ENCODE peak calls at places on chromosomes 6 and 20, in nine cellular contexts. Y, U, K, T, P, A, V, X and Q are unnamed samples. For H3K4me1, the result is how much of the 10 kb centered on the place peaks cover.

GRCh38 chr20:46787986-46788762 is 78.7 kb downstream of the SLC2A10 start:
- DNase-seq in V (no peak), X (no peak), T (no peak), U (no peak), A (peak), K (no peak), P (no peak), Y (no peak), Q (no peak)

GRCh38 chr20:20457392-20458126 is 89.7 kb downstream of the INSM1 start:
- DNase-seq in A (no peak), U (peak), P (no peak), T (no peak), X (no peak), K (no peak), V (no peak), Y (no peak), Q (no peak)

GRCh38 chr20:34834459-34834893 is 9.0 kb upstream of the NCOA6 start:
- DNase-seq in X (no peak), V (peak), P (no peak), T (peak), K (no peak), U (peak), Y (no peak), A (no peak), Q (no peak)

GRCh38 chr6:31083742-31084354 is 28.5 kb downstream of the C6orf15 start:
- DNase-seq in A (peak), X (peak), V (no peak), K (no peak), P (no peak), U (peak), T (peak), Y (no peak), Q (peak)

GRCh38 chr6:5511924-5512323 is 250.6 kb downstream of the FARS2 start:
- DNase-seq in Y (no peak), X (no peak), A (peak), V (no peak), K (no peak), T (no peak), P (no peak), U (peak), Q (no peak)

GRCh38 chr6:50062051-50062450 is 12.3 kb upstream of the DEFB112 start:
- DNase-seq in U (peak), V (no peak), X (no peak), T (peak), K (no peak), A (peak), Y (no peak), P (no peak), Q (no peak)

GRCh38 chr6:139443226-139444112 is 69.0 kb upstream of the CITED2 start:
- DNase-seq in T (no peak), Y (no peak), P (no peak), V (no peak), U (peak), A (no peak), K (no peak), X (no peak), Q (no peak)

GRCh38 chr6:47308223-47308567 is 1.5 kb downstream of the TNFRSF21 start:
- DNase-seq in Y (no peak), T (peak), K (no peak), V (no peak), A (peak), X (no peak), U (no peak), P (no peak), Q (no peak)

GRCh38 chr20:38197217-38198008 is 32.3 kb upstream of the TGM2 start:
- DNase-seq in V (no peak), A (no peak), U (no peak), P (no peak), K (no peak), T (no peak), X (no peak), Y (no peak), Q (no peak)

GRCh38 chr6:135451617-135452190 is 45.8 kb downstream of the AHI1 start:
- DNase-seq in U (peak), V (no peak), X (no peak), K (no peak), T (peak), A (peak), Y (no peak), P (no peak), Q (no peak)

GRCh38 chr6:32472781-32473377 is 33.2 kb downstream of the HLA-DRA start:
- DNase-seq in X (no peak), Y (no peak), A (no peak), K (no peak), V (no peak), P (no peak), U (no peak), T (no peak), Q (no peak)

GRCh38 chr6:35142578-35142977 is 1.4 kb upstream of the TCP11 start:
- DNase-seq in V (peak), T (no peak), Y (no peak), U (peak), A (no peak), P (no peak), K (no peak), X (no peak), Q (no peak)

GRCh38 chr6:147022041-147022440 is 182.2 kb upstream of the STXBP5 start:
- DNase-seq in U (peak), V (peak), P (no peak), Y (no peak), K (no peak), A (no peak), X (no peak), T (no peak), Q (no peak)

GRCh38 chr6:112931835-112932234 is 584.7 kb downstream of the RFPL4B start:
- DNase-seq in T (no peak), A (no peak), Y (no peak), X (no peak), K (no peak), U (peak), V (no peak), P (no peak), Q (no peak)

GRCh38 chr20:20210327-20210726 is 157.6 kb upstream of the INSM1 start:
- DNase-seq in X (peak), V (no peak), A (no peak), P (no peak), U (no peak), K (no peak), Y (no peak), T (no peak), Q (no peak)

GRCh38 chr6:12266571-12266970 is 23.6 kb upstream of the EDN1 start:
- DNase-seq in A (no peak), U (peak), K (no peak), V (peak), X (no peak), Y (no peak), P (no peak), T (no peak), Q (no peak)

GRCh38 chr6:33694401-33694931 is 17.0 kb downstream of the UQCC2 start:
- DNase-seq in Y (no peak), V (no peak), K (no peak), T (peak), U (peak), X (no peak), A (no peak), P (no peak), Q (no peak)

GRCh38 chr6:156719720-156720563 is 57.2 kb upstream of the ARID1B start:
- DNase-seq in X (peak), A (peak), Y (peak), P (peak), K (peak), U (peak), T (peak), V (peak), Q (peak)

GRCh38 chr20:25059866-25060465 is 2.0 kb upstream of the ACSS1 start:
- DNase-seq in K (no peak), P (peak), Y (peak), X (no peak), A (no peak), V (no peak), U (no peak), T (no peak), Q (peak)

GRCh38 chr6:30684386-30685156 is 1.9 kb downstream of the PPP1R18 start:
- DNase-seq in K (no peak), U (peak), T (no peak), Y (no peak), X (peak), P (peak), A (no peak), V (no peak), Q (peak)

GRCh38 chr6:128139519-128139918 is 238.7 kb upstream of the THEMIS start:
- DNase-seq in X (no peak), V (no peak), Y (no peak), U (peak), T (no peak), A (no peak), K (no peak), P (no peak), Q (no peak)

GRCh38 chr6:128138694-128139093 is 237.8 kb upstream of the THEMIS start:
- DNase-seq in V (no peak), U (no peak), X (no peak), P (no peak), K (no peak), T (no peak), A (no peak), Y (no peak), Q (no peak)

DNA sequence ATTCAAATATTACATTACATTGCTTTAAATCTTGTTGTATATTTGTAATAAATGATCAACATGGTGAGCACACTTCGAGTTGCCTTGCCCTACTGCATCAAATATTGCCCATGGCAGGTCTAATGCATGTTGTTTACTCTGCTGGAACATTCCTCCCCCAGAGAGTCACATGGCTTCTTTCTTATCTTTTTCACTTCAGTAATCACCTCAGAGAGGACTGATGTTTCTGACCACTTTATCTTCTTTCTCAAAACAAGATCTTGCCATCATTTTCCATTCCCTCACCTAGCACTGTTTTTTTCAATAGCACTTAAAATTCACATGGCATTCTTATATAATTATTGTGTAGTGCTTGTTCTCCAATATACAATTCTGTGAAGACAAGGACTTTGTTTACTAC is 243.5 kb upstream of the THEMIS start:
- DNase-seq in U (no peak), K (no peak), Y (no peak), V (no peak), A (no peak), T (peak), X (no peak), P (no peak), Q (no peak)
- H3K27ac ChIP-seq in U (no peak), K (no peak), Y (no peak), V (no peak), A (no peak), T (peak), X (no peak), P (no peak), Q (no peak)

DNA sequence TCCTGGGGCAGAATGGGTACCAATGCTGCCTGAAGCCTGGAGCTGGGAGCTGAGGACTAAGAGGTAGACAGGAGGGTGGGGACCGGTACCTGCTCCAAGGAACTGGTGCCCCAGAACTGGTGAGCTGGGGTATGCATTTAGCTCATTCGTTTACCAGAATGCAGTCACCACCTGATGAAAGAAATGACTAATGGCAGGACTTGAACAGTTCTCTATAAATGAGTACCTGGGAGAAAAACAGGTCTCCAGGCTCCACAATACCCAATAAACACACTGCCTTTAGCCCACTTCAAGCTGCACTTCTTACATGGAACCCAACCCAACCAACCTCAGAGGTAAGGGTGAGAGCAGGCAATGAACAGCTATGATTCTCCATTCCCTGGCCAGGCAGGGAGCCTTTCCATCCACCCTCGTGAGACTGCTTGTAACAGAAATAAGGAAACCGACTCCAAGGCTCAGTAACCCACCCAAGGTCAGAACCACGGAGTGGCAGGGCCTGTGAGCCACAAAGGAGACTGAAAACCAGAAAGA is 15.4 kb downstream of the FKBP1A start:
- DNase-seq in T (no peak), U (no peak), X (no peak), P (no peak), K (no peak), V (no peak), Y (no peak), A (no peak), Q (no peak)
- H3K4me1 ChIP-seq in T (under half), U (under half), X (half or more), P (under half), K (half or more), V (under half), Y (half or more), A (under half), Q (under half)

DNA sequence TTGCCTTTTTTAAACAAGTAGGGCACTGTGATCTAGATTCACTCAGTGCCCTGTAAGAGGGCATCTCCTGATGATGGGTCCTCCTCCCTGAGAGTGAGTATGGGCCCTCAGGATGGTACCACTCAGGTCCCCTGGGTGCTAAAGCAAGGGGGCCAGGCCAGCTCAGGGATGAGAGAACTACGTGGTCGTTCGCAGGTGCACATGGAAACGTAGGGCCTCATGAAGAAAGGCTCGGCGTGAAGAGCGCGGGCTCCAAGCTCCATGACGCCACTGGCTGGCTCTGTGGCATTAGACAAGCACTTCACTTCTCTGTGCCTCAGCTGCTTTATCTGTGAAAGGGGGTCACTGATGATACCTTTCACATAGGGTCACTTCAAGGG is 50.7 kb downstream of the SYNJ2 start:
- DNase-seq in K (no peak), Y (no peak), X (no peak), P (no peak), A (no peak), T (no peak), V (no peak), U (no peak), Q (no peak)
- H3K27ac ChIP-seq in K (peak), Y (no peak), X (peak), P (peak), A (no peak), T (no peak), V (peak), U (peak), Q (no peak)

GRCh38 chr20:56634735-56635422 is 5.8 kb downstream of the TFAP2C start:
- DNase-seq in P (no peak), K (no peak), T (no peak), V (no peak), X (no peak), Y (peak), U (no peak), A (peak), Q (no peak)
- H3K4me1 ChIP-seq in P (under half), K (under half), T (under half), V (under half), X (under half), Y (under half), U (under half), A (under half), Q (under half)